ENCODE peak calls at places on chromosomes 13 and 19, in six cellular contexts. Q is RWPE1; W is endodermal cell; A is CD4-positive, CD25-positive, alpha-beta regulatory T cell; U is esophagus squamous epithelium; X is brain microvascular endothelial cell. I is an unnamed sample.

GRCh38 chr19:47432091-47432490 is 12.8 kb upstream of the MEIS3 start:
- DNase-seq in A (no peak), X (no peak), U (no peak), W (no peak), Q (no peak), I (no peak)

GRCh38 chr19:18657590-18658365 is 20.9 kb downstream of the KLHL26 start:
- DNase-seq in W (peak; percentile 74), Q (peak; percentile 45), A (no peak), U (no peak), X (peak; percentile 95), I (no peak)

GRCh38 chr19:46393456-46394397 is 19.6 kb downstream of the CCDC8 start:
- DNase-seq in A (no peak), X (no peak), U (no peak), W (peak; percentile 54), Q (no peak), I (no peak)

GRCh38 chr19:40443930-40444180 is 280 bp downstream of the SERTAD3 start:
- DNase-seq in X (no peak), Q (peak; percentile 25), A (no peak), W (no peak), U (no peak), I (no peak)

GRCh38 chr19:17889609-17890214 is 18.0 kb downstream of the SLC5A5 start:
- DNase-seq in A (no peak), W (peak; percentile 92), X (peak; percentile 53), U (no peak), Q (peak; percentile 67), I (no peak)

GRCh38 chr19:48194041-48194871 is 23.8 kb downstream of the ZSWIM9 start:
- DNase-seq in A (peak; percentile 29), U (no peak), Q (no peak), W (peak; percentile 75), X (no peak), I (peak; percentile 39)

GRCh38 chr13:35789335-35790166 is 313.1 kb upstream of the MAB21L1 start:
- DNase-seq in U (no peak), Q (peak; percentile 14), X (peak; percentile 11), A (peak; percentile 23), W (no peak), I (no peak)

GRCh38 chr13:32811297-32811800 is 204.9 kb upstream of the KL start:
- DNase-seq in U (no peak), X (peak; percentile 11), A (peak; percentile 12), Q (no peak), W (no peak), I (peak; percentile 72)

GRCh38 chr13:36297600-36298338 is at the start of gene CCDC169:
- DNase-seq in U (peak; percentile 5), X (peak; percentile 48), A (peak; percentile 67), W (peak; percentile 94), Q (peak; percentile 77), I (peak; percentile 91)

GRCh38 chr13:105462981-105463380 is 1072.5 kb downstream of the EFNB2 start:
- DNase-seq in X (no peak), U (no peak), W (no peak), A (no peak), Q (no peak), I (no peak)

GRCh38 chr19:51807111-51807701 is 12.2 kb downstream of the FPR3 start:
- DNase-seq in X (peak; percentile 21), W (peak; percentile 73), A (no peak), U (no peak), Q (no peak), I (peak; percentile 16)

GRCh38 chr19:2769218-2769617 is 13.9 kb downstream of the SGTA start:
- DNase-seq in U (no peak), X (no peak), W (no peak), Q (no peak), A (no peak), I (no peak)

GRCh38 chr13:27635256-27635655 is 13.6 kb downstream of the POLR1D start:
- DNase-seq in Q (no peak), W (no peak), X (no peak), U (no peak), A (no peak), I (peak; percentile 80)

GRCh38 chr13:30465541-30466357 is at the start of gene HMGB1:
- DNase-seq in W (peak; percentile 99), A (peak; percentile 99), X (peak; percentile 99), U (peak; percentile 91), Q (peak; percentile 99), I (peak; percentile 95)

GRCh38 chr19:14361824-14362223 is 19.4 kb upstream of the ADGRE5 start:
- DNase-seq in Q (no peak), W (peak; percentile 84), X (no peak), U (no peak), A (peak; percentile 72), I (no peak)

GRCh38 chr13:73060251-73061160 is 1.7 kb downstream of the KLF5 start:
- DNase-seq in A (peak; percentile 13), X (peak; percentile 64), Q (peak; percentile 70), U (no peak), W (no peak), I (no peak)

GRCh38 chr19:6044056-6044805 is 66.1 kb downstream of the RFX2 start:
- DNase-seq in X (no peak), W (peak; percentile 41), Q (no peak), U (no peak), A (no peak), I (no peak)

GRCh38 chr13:75489502-75490263 is 7.7 kb upstream of the TBC1D4 start:
- DNase-seq in A (peak; percentile 25), W (no peak), U (no peak), X (no peak), Q (peak; percentile 13), I (peak; percentile 46)

GRCh38 chr13:75485286-75486062 is 3.5 kb upstream of the TBC1D4 start:
- DNase-seq in A (no peak), W (no peak), U (no peak), X (no peak), Q (no peak), I (no peak)

GRCh38 chr13:75486654-75487053 is 4.7 kb upstream of the TBC1D4 start:
- DNase-seq in A (no peak), X (no peak), Q (no peak), U (no peak), W (no peak), I (no peak)

GRCh38 chr13:75482820-75483079 is 781 bp upstream of the TBC1D4 start:
- DNase-seq in U (no peak), Q (no peak), A (no peak), X (no peak), W (no peak), I (no peak)

GRCh38 chr13:75486146-75486545 is 4.2 kb upstream of the TBC1D4 start:
- DNase-seq in U (no peak), W (peak; percentile 59), X (no peak), Q (no peak), A (no peak), I (peak; percentile 25)
- H3K27ac ChIP-seq in U (no peak overlapping the region), W (no peak overlapping the region), X (peak overlapping the region; percentile 31), Q (no peak overlapping the region), A (no peak overlapping the region), I (no peak overlapping the region)

GRCh38 chr13:43360911-43361605 is 337.7 kb downstream of the DNAJC15 start:
- DNase-seq in X (peak; percentile 24), U (no peak), A (no peak), W (no peak), Q (no peak), I (no peak)

GRCh38 chr13:43363156-43363918 is 340.0 kb downstream of the DNAJC15 start:
- DNase-seq in Q (no peak), U (no peak), A (no peak), W (no peak), X (no peak), I (no peak)

GRCh38 chr13:43368003-43368402 is 344.6 kb downstream of the DNAJC15 start:
- DNase-seq in W (no peak), U (no peak), A (peak; percentile 55), X (peak; percentile 0), Q (no peak), I (no peak)

GRCh38 chr13:43364210-43365041 is 341.0 kb downstream of the DNAJC15 start:
- DNase-seq in W (no peak), U (no peak), A (no peak), Q (no peak), X (peak; percentile 71), I (no peak)

GRCh38 chr13:43365042-43365344 is 341.6 kb downstream of the DNAJC15 start:
- DNase-seq in X (no peak), Q (no peak), A (no peak), U (no peak), W (no peak), I (no peak)
- H3K27ac ChIP-seq in X (no peak overlapping the region), Q (no peak overlapping the region), A (no peak overlapping the region), U (no peak overlapping the region), W (peak overlapping the region; percentile 5), I (no peak overlapping the region)

DNA sequence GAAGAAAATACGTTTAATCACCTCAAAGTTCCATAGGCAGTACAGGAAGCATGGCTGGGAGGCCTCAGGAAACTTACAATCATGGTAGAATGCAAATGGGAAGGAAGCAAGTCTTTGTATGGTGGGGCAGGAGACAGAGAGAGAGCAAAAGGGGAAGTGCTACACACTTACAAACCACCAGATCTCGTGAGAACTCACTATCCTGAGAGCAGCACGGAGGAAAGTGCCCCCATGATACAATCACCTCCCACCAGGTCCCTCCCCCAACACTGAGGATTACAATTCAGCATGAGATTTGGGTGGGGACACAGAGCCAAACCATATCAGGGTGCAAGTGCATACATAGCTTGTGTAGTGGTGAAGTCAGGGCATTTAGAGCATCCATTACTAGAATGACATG is 92.3 kb upstream of the ANKRD10 start:
- DNase-seq in X (peak; percentile 16), Q (no peak), A (peak; percentile 14), U (no peak), W (no peak), I (peak; percentile 11)
- H3K27ac ChIP-seq in X (peak overlapping the region; percentile 96), Q (no peak overlapping the region), A (no peak overlapping the region), U (peak overlapping the region; percentile 78), W (no peak overlapping the region), I (no peak overlapping the region)

GRCh38 chr19:23403581-23404324 is 8.5 kb upstream of the ZNF91 start:
- DNase-seq in W (peak; percentile 66), A (no peak), X (no peak), U (no peak), Q (no peak), I (no peak)

GRCh38 chr19:23399443-23399842 is 4.2 kb upstream of the ZNF91 start:
- DNase-seq in U (no peak), Q (no peak), X (no peak), W (no peak), A (no peak), I (no peak)

GRCh38 chr19:23403024-23403423 is 7.8 kb upstream of the ZNF91 start:
- DNase-seq in A (no peak), Q (no peak), U (no peak), W (no peak), X (no peak), I (no peak)

GRCh38 chr19:23402388-23402787 is 7.1 kb upstream of the ZNF91 start:
- DNase-seq in Q (no peak), X (no peak), A (no peak), U (no peak), W (no peak), I (peak; percentile 64)

GRCh38 chr19:23401086-23401485 is 5.8 kb upstream of the ZNF91 start:
- DNase-seq in X (no peak), Q (no peak), A (no peak), U (no peak), W (no peak), I (no peak)
- H3K27ac ChIP-seq in X (no peak overlapping the region), Q (no peak overlapping the region), A (no peak overlapping the region), U (no peak overlapping the region), W (no peak overlapping the region), I (no peak overlapping the region)

GRCh38 chr13:40063278-40063698 is 407.8 kb downstream of the COG6 start:
- DNase-seq in W (no peak), Q (no peak), A (no peak), U (no peak), X (no peak), I (no peak)
- H3K27ac ChIP-seq in W (no peak overlapping the region), Q (peak overlapping the region; percentile 86), A (no peak overlapping the region), U (no peak overlapping the region), X (no peak overlapping the region), I (no peak overlapping the region)